ENCODE peak calls at places on chromosomes 12 and 14, in six cellular contexts. Y, E, X, M, C and G are unnamed samples.

GRCh38 chr14:41605550-41606248 is 977 bp upstream of the LRFN5 start:
- DNase-seq in Y (no peak), E (no peak), X (peak; percentile 7), M (peak; percentile 53), C (no peak), G (no peak)

GRCh38 chr12:127077262-127078045 is 1189.5 kb upstream of the TMEM132C start:
- DNase-seq in Y (no peak), E (no peak), X (no peak), M (no peak), C (no peak), G (no peak)

GRCh38 chr14:22448905-22449611 is 140.0 kb downstream of the DAD1 start:
- DNase-seq in Y (no peak), E (no peak), X (no peak), M (no peak), C (peak; percentile 33), G (no peak)

GRCh38 chr12:54337854-54338650 is 13.1 kb downstream of the COPZ1 start:
- DNase-seq in Y (no peak), E (no peak), X (peak; percentile 24), M (no peak), C (no peak), G (no peak)

GRCh38 chr12:82873951-82874350 is 187.2 kb downstream of the TMTC2 start:
- DNase-seq in Y (no peak), E (no peak), X (no peak), M (no peak), C (no peak), G (no peak)

GRCh38 chr12:69059465-69060457 is 126.8 kb upstream of the CPM start:
- DNase-seq in Y (no peak), E (no peak), X (no peak), M (no peak), C (no peak), G (no peak)

GRCh38 chr12:10304161-10304574 is 3.5 kb upstream of the KLRD1 start:
- DNase-seq in Y (no peak), E (no peak), X (no peak), M (no peak), C (no peak), G (no peak)

GRCh38 chr12:18690653-18691052 is 47.2 kb downstream of the PLCZ1 start:
- DNase-seq in Y (no peak), E (no peak), X (no peak), M (no peak), C (no peak), G (no peak)

GRCh38 chr12:87985069-87985675 is 44.0 kb downstream of the C12orf50 start:
- DNase-seq in Y (no peak), E (no peak), X (no peak), M (no peak), C (no peak), G (no peak)

GRCh38 chr12:111741235-111741812 is 25.4 kb upstream of the ALDH2 start:
- DNase-seq in Y (no peak), E (no peak), X (no peak), M (no peak), C (no peak), G (no peak)

GRCh38 chr12:51196547-51196946 is 21.3 kb downstream of the POU6F1 start:
- DNase-seq in Y (no peak), E (no peak), X (no peak), M (no peak), C (no peak), G (no peak)

GRCh38 chr14:94485944-94486841 is 10.2 kb upstream of the SERPINA9 start:
- DNase-seq in Y (peak; percentile 25), E (peak; percentile 66), X (peak; percentile 47), M (peak; percentile 84), C (peak; percentile 47), G (no peak)

GRCh38 chr12:75786071-75786470 is 245.5 kb downstream of the PHLDA1 start:
- DNase-seq in Y (no peak), E (no peak), X (no peak), M (no peak), C (no peak), G (no peak)

GRCh38 chr14:28142400-28143015 is 624.1 kb upstream of the FOXG1 start:
- DNase-seq in Y (no peak), E (no peak), X (peak; percentile 2), M (no peak), C (no peak), G (no peak)